ENCODE peak calls at places on chromosomes 3 and 15, in ten cellular contexts. K is NAMALWA; S is NCI-H748 treated with DMSO at 0.1 percent for 48 hours; O is AG10803; C is WTC11; H is GDM1; W is activated naive CD4-positive, alpha-beta T cell; T is thoracic aorta; X is ELR; D is naive thymus-derived CD8-positive, alpha-beta T cell. I is an unnamed sample.

GRCh38 chr15:69126054-69126469 is 34.4 kb upstream of the GLCE start:
- DNase-seq in K (no peak), S (no peak), O (peak), C (no peak), H (no peak), W (no peak), T (no peak), X (no peak), D (no peak), I (peak)

GRCh38 chr15:67880651-67881182 is 40.9 kb upstream of the RNU6-1 start:
- DNase-seq in K (no peak), S (no peak), O (no peak), C (no peak), H (peak), W (no peak), T (no peak), X (no peak), D (no peak), I (no peak)

GRCh38 chr3:5687230-5687629 is 499.7 kb downstream of the EDEM1 start:
- DNase-seq in K (no peak), S (no peak), O (no peak), C (no peak), H (no peak), W (no peak), T (no peak), X (no peak), D (no peak), I (no peak)

GRCh38 chr3:97510795-97511194 is 253.8 kb upstream of the ARL6 start:
- DNase-seq in K (no peak), S (peak), O (no peak), C (peak), H (no peak), W (no peak), T (no peak), X (no peak), D (no peak), I (no peak)

GRCh38 chr3:45273681-45274515 is 47.8 kb upstream of the TMEM158 start:
- DNase-seq in K (no peak), S (no peak), O (peak), C (no peak), H (no peak), W (no peak), T (no peak), X (peak), D (no peak), I (peak)

GRCh38 chr3:54510506-54510905 is 388.2 kb downstream of the CACNA2D3 start:
- DNase-seq in K (no peak), S (no peak), O (no peak), C (no peak), H (no peak), W (no peak), T (no peak), X (no peak), D (no peak), I (no peak)

GRCh38 chr3:176739169-176739568 is 458.1 kb downstream of the TBL1XR1 start:
- DNase-seq in K (no peak), S (no peak), O (no peak), C (no peak), H (no peak), W (no peak), T (no peak), X (no peak), D (no peak), I (no peak)

GRCh38 chr3:188166471-188166870 is 12.5 kb downstream of the LPP start:
- DNase-seq in K (no peak), S (no peak), O (no peak), C (no peak), H (no peak), W (no peak), T (no peak), X (no peak), D (no peak), I (no peak)

GRCh38 chr3:165196577-165197561 is 685 bp upstream of the SLITRK3 start:
- DNase-seq in K (no peak), S (peak), O (no peak), C (peak), H (no peak), W (no peak), T (no peak), X (no peak), D (no peak), I (no peak)

GRCh38 chr3:23594066-23594465 is 211.7 kb upstream of the UBE2E1 start:
- DNase-seq in K (no peak), S (no peak), O (no peak), C (no peak), H (no peak), W (no peak), T (no peak), X (no peak), D (no peak), I (no peak)

GRCh38 chr3:114509756-114510155 is 215.9 kb downstream of the TIGIT start:
- DNase-seq in K (no peak), S (no peak), O (no peak), C (no peak), H (no peak), W (no peak), T (no peak), X (no peak), D (no peak), I (no peak)

GRCh38 chr3:98806583-98806982 is 43.4 kb downstream of the ST3GAL6 start:
- DNase-seq in K (no peak), S (no peak), O (no peak), C (no peak), H (no peak), W (no peak), T (no peak), X (peak), D (no peak), I (no peak)

GRCh38 chr15:49044761-49045571 is 1.3 kb downstream of the SECISBP2L start:
- DNase-seq in K (no peak), S (no peak), O (peak), C (no peak), H (no peak), W (no peak), T (no peak), X (peak), D (no peak), I (no peak)

GRCh38 chr15:40332138-40332781 is 8.5 kb downstream of the CCDC9B start:
- DNase-seq in K (no peak), S (no peak), O (no peak), C (no peak), H (no peak), W (no peak), T (no peak), X (no peak), D (no peak), I (no peak)